ENCODE peak calls at places on chromosomes 7 and 10, in nine cellular contexts. D, Y, F, P, J, K, G, V and U are unnamed samples.

GRCh38 chr7:115097175-115097671 is 175.3 kb downstream of the MDFIC start:
- DNase-seq in D (peak), P (no peak), G (no peak), V (no peak), F (no peak), Y (no peak), J (peak), K (no peak), U (no peak)

GRCh38 chr10:78394050-78394449 is 360.4 kb downstream of the RPS24 start:
- DNase-seq in Y (no peak), V (no peak), G (no peak), D (no peak), J (no peak), F (no peak), K (no peak), P (no peak), U (no peak)

GRCh38 chr10:636016-636730 is 53.3 kb downstream of the DIP2C start:
- DNase-seq in Y (no peak), F (no peak), V (no peak), D (no peak), G (no peak), P (no peak), K (no peak), J (no peak), U (no peak)

GRCh38 chr10:122267849-122268737 is 3.0 kb upstream of the BTBD16 start:
- DNase-seq in K (peak), D (no peak), G (peak), V (peak), F (peak), P (no peak), J (peak), Y (no peak), U (peak)

GRCh38 chr7:75937958-75938786 is 23.2 kb downstream of the POR start:
- DNase-seq in J (peak), K (peak), D (peak), G (no peak), F (peak), P (no peak), V (no peak), Y (no peak), U (no peak)

GRCh38 chr10:28130267-28130666 is 131.4 kb upstream of the ODAD2 start:
- DNase-seq in K (no peak), J (peak), F (no peak), D (peak), P (no peak), G (no peak), V (no peak), Y (no peak), U (no peak)

GRCh38 chr7:99558306-99559275 is at the start of gene ZNF655:
- DNase-seq in F (peak), G (peak), J (peak), V (peak), P (peak), K (peak), D (peak), Y (peak), U (peak)

GRCh38 chr7:35036361-35037171 is 719 bp downstream of the DPY19L1 start:
- DNase-seq in V (peak), G (no peak), J (peak), F (peak), D (peak), K (peak), Y (no peak), P (peak), U (peak)

GRCh38 chr7:105871142-105871541 is 5.3 kb downstream of the ATXN7L1 start:
- DNase-seq in V (no peak), G (no peak), Y (no peak), F (no peak), D (no peak), K (no peak), P (no peak), J (no peak), U (no peak)

GRCh38 chr10:128056303-128057050 is 69.7 kb downstream of the MKI67 start:
- DNase-seq in G (no peak), D (no peak), P (no peak), J (no peak), F (no peak), Y (no peak), K (no peak), V (no peak), U (no peak)

GRCh38 chr10:50561816-50562215 is 61.9 kb downstream of the SGMS1 start:
- DNase-seq in G (no peak), D (no peak), F (no peak), V (peak), J (no peak), P (no peak), Y (no peak), K (no peak), U (no peak)

GRCh38 chr7:43648725-43649406 is 66.0 kb downstream of the STK17A start:
- DNase-seq in J (peak), D (peak), K (peak), V (peak), P (peak), F (no peak), Y (no peak), G (no peak), U (no peak)

GRCh38 chr10:79502561-79503309 is 9.6 kb upstream of the EIF5AL1 start:
- DNase-seq in P (no peak), V (no peak), D (no peak), G (no peak), F (no peak), K (no peak), J (no peak), Y (no peak), U (no peak)

GRCh38 chr7:72467237-72467636 is 55.1 kb upstream of the CALN1 start:
- DNase-seq in D (no peak), F (no peak), P (no peak), V (no peak), K (no peak), G (no peak), J (no peak), Y (peak), U (no peak)

GRCh38 chr7:40015790-40016296 is 65.8 kb downstream of the CDK13 start:
- DNase-seq in D (peak), Y (peak), P (no peak), G (no peak), F (peak), V (peak), J (peak), K (no peak), U (no peak)

GRCh38 chr10:104445359-104445758 is 91.7 kb downstream of the CFAP58 start:
- DNase-seq in P (no peak), V (no peak), D (no peak), K (no peak), J (peak), G (no peak), Y (no peak), F (no peak), U (no peak)

GRCh38 chr10:30092151-30092790 is 32.9 kb upstream of the JCAD start:
- DNase-seq in P (no peak), J (peak), F (no peak), G (no peak), D (no peak), K (no peak), Y (no peak), V (no peak), U (no peak)

GRCh38 chr10:1120761-1121160 is 64.6 kb downstream of the WDR37 start:
- DNase-seq in J (no peak), F (no peak), K (no peak), V (no peak), P (no peak), D (no peak), Y (no peak), G (no peak), U (no peak)

GRCh38 chr10:48249004-48249762 is 25.3 kb downstream of the FRMPD2 start:
- DNase-seq in D (no peak), K (no peak), F (no peak), Y (no peak), V (no peak), J (no peak), P (no peak), G (no peak), U (no peak)

GRCh38 chr7:24573008-24573553 is at the start of gene PALS2:
- DNase-seq in G (peak), F (peak), P (peak), K (peak), V (peak), D (peak), Y (peak), J (peak), U (peak)

GRCh38 chr10:23408330-23408976 is 30.4 kb upstream of the OTUD1 start:
- DNase-seq in D (peak), P (no peak), F (no peak), J (peak), V (no peak), G (no peak), K (no peak), Y (no peak), U (no peak)

GRCh38 chr7:131606346-131607290 is 50.2 kb upstream of the PODXL start:
- DNase-seq in V (no peak), P (no peak), D (no peak), J (no peak), F (no peak), Y (no peak), G (no peak), K (no peak), U (no peak)

GRCh38 chr10:79185067-79185774 is 116.5 kb downstream of the ZMIZ1 start:
- DNase-seq in F (no peak), V (no peak), G (no peak), P (no peak), Y (no peak), J (peak), D (no peak), K (no peak), U (no peak)

GRCh38 chr10:133071801-133072595 is 15.7 kb upstream of the ADGRA1 start:
- DNase-seq in Y (no peak), F (no peak), V (no peak), D (no peak), P (no peak), G (no peak), J (no peak), K (no peak), U (no peak)

GRCh38 chr7:93690021-93690420 is 115.5 kb upstream of the CALCR start:
- DNase-seq in Y (no peak), G (no peak), J (no peak), D (no peak), F (no peak), K (no peak), V (no peak), P (no peak), U (no peak)

GRCh38 chr10:132965411-132966057 is 23.2 kb upstream of the CFAP46 start:
- DNase-seq in F (no peak), J (no peak), V (no peak), P (no peak), Y (no peak), K (no peak), G (no peak), D (no peak), U (no peak)

GRCh38 chr10:96072673-96073072 is 29.3 kb downstream of the CCNJ start:
- DNase-seq in J (peak), K (no peak), V (no peak), F (no peak), G (no peak), P (no peak), D (no peak), Y (no peak), U (no peak)

GRCh38 chr7:129777195-129777844 is 165.8 kb downstream of the NRF1 start:
- DNase-seq in G (no peak), P (no peak), D (no peak), Y (no peak), J (no peak), K (no peak), F (no peak), V (no peak), U (no peak)

GRCh38 chr10:71837085-71837827 is 13.8 kb downstream of the PSAP start:
- DNase-seq in F (no peak), V (no peak), G (no peak), K (peak), D (no peak), P (no peak), J (no peak), Y (no peak), U (no peak)